ENCODE peak calls at places on chromosomes 7 and 10, in six cellular contexts. L is left ventricle myocardium inferior; E is CD8-positive, alpha-beta T cell; F is dorsolateral prefrontal cortex; Q is MM.1S; P is mammary epithelial cell. N is an unnamed sample.
A peak's percentile ranks its signal among the peaks of the same experiment; 100 is the strongest.

GRCh38 chr10:31923389-31923788 is 5.2 kb downstream of the ARHGAP12 start:
- DNase-seq in L (no peak), Q (no peak), F (no peak), P (no peak), E (no peak), N (no peak)

GRCh38 chr7:127819975-127820778 is 168.2 kb downstream of the SND1 start:
- DNase-seq in P (peak; percentile 11), Q (no peak), E (no peak), F (no peak), L (no peak), N (no peak)

GRCh38 chr10:125023862-125024495 is 82.1 kb downstream of the ZRANB1 start:
- DNase-seq in L (peak; percentile 80), F (no peak), Q (no peak), P (no peak), E (no peak), N (no peak)

GRCh38 chr7:5528071-5528814 is 104.6 kb upstream of the TNRC18 start:
- DNase-seq in Q (peak; percentile 9), P (peak; percentile 44), E (no peak), F (no peak), L (peak; percentile 46), N (peak; percentile 43)

GRCh38 chr7:101816499-101817030 is 861 bp upstream of the CUX1 start:
- DNase-seq in Q (peak; percentile 48), E (no peak), P (peak; percentile 29), F (peak; percentile 73), L (peak; percentile 51), N (no peak)

GRCh38 chr10:120931999-120932398 is 80.8 kb downstream of the WDR11 start:
- DNase-seq in L (no peak), E (no peak), P (no peak), F (no peak), Q (no peak), N (no peak)

GRCh38 chr7:151905766-151906165 is 28.9 kb upstream of the PRKAG2 start:
- DNase-seq in F (no peak), P (no peak), L (no peak), Q (no peak), E (no peak), N (no peak)

GRCh38 chr10:103622935-103623574 is 129.6 kb downstream of the NEURL1 start:
- DNase-seq in F (no peak), Q (no peak), P (no peak), L (no peak), E (no peak), N (no peak)

GRCh38 chr10:76868088-76868949 is 769.3 kb downstream of the KCNMA1 start:
- DNase-seq in L (no peak), F (no peak), E (no peak), P (no peak), Q (no peak), N (no peak)

GRCh38 chr10:43045246-43045621 is 31.6 kb upstream of the RET start:
- DNase-seq in P (no peak), E (no peak), L (peak; percentile 3), F (peak; percentile 12), Q (no peak), N (no peak)

GRCh38 chr10:100715445-100716385 is 29.7 kb upstream of the PAX2 start:
- DNase-seq in P (no peak), L (no peak), F (no peak), E (no peak), Q (no peak), N (no peak)

GRCh38 chr7:24727165-24728120 is 29.8 kb downstream of the GSDME start:
- DNase-seq in P (no peak), F (no peak), L (no peak), E (no peak), Q (peak; percentile 39), N (no peak)

GRCh38 chr7:115941703-115942268 is 88.8 kb downstream of the TFEC start:
- DNase-seq in E (no peak), P (peak; percentile 2), Q (no peak), F (no peak), L (no peak), N (no peak)

GRCh38 chr7:142587578-142588191 is 161.6 kb upstream of the PRSS1 start:
- DNase-seq in F (no peak), L (no peak), Q (peak; percentile 94), P (peak; percentile 68), E (no peak), N (no peak)

GRCh38 chr7:111728635-111728995 is 166.3 kb upstream of the IMMP2L start:
- DNase-seq in P (no peak), F (no peak), L (no peak), E (no peak), Q (no peak), N (no peak)

GRCh38 chr7:45469103-45469502 is 105.1 kb upstream of the ADCY1 start:
- DNase-seq in F (no peak), P (peak; percentile 39), L (no peak), Q (no peak), E (no peak), N (no peak)

GRCh38 chr10:1057106-1057657 is 997 bp downstream of the WDR37 start:
- DNase-seq in P (no peak), F (no peak), E (no peak), Q (no peak), L (peak; percentile 22), N (no peak)

GRCh38 chr7:65731562-65732035 is 141.3 kb upstream of the VKORC1L1 start:
- DNase-seq in F (no peak), E (no peak), Q (no peak), P (no peak), L (peak; percentile 18), N (peak; percentile 2)

GRCh38 chr7:108442039-108442568 is 14.1 kb downstream of the NRCAM start:
- DNase-seq in P (peak; percentile 71), F (no peak), L (no peak), E (no peak), Q (no peak), N (no peak)

GRCh38 chr7:7992502-7992901 is 23.9 kb downstream of the GLCCI1 start:
- DNase-seq in E (no peak), L (no peak), P (peak; percentile 4), Q (no peak), F (no peak), N (no peak)

GRCh38 chr10:117896517-117896916 is 150.2 kb downstream of the RAB11FIP2 start:
- DNase-seq in L (no peak), F (no peak), Q (no peak), E (no peak), P (no peak), N (no peak)

GRCh38 chr10:90125966-90126600 is 424.7 kb downstream of the KIF20B start:
- DNase-seq in L (no peak), F (no peak), E (no peak), P (peak; percentile 77), Q (no peak), N (no peak)

GRCh38 chr10:3848768-3849643 is 64.0 kb upstream of the KLF6 start:
- DNase-seq in Q (no peak), L (no peak), E (no peak), F (no peak), P (peak; percentile 69), N (no peak)

GRCh38 chr10:104231784-104232612 is at the start of gene CFAP43:
- DNase-seq in E (peak; percentile 98), L (peak; percentile 99), Q (peak; percentile 98), F (peak; percentile 99), P (peak; percentile 96), N (peak; percentile 100)

GRCh38 chr7:80876894-80877414 is 41.9 kb downstream of the SEMA3C start:
- DNase-seq in E (no peak), Q (no peak), P (peak; percentile 68), L (no peak), F (no peak), N (no peak)

GRCh38 chr10:130767116-130767730 is 544.3 kb downstream of the TCERG1L start:
- DNase-seq in L (no peak), E (no peak), F (no peak), P (no peak), Q (no peak), N (no peak)

GRCh38 chr7:32194537-32194936 is 124.3 kb upstream of the PDE1C start:
- DNase-seq in F (no peak), L (no peak), Q (no peak), E (no peak), P (no peak), N (no peak)

GRCh38 chr10:70476249-70477035 is 2.1 kb upstream of the PALD1 start:
- DNase-seq in L (no peak), P (no peak), E (no peak), Q (no peak), F (no peak), N (no peak)

DNA sequence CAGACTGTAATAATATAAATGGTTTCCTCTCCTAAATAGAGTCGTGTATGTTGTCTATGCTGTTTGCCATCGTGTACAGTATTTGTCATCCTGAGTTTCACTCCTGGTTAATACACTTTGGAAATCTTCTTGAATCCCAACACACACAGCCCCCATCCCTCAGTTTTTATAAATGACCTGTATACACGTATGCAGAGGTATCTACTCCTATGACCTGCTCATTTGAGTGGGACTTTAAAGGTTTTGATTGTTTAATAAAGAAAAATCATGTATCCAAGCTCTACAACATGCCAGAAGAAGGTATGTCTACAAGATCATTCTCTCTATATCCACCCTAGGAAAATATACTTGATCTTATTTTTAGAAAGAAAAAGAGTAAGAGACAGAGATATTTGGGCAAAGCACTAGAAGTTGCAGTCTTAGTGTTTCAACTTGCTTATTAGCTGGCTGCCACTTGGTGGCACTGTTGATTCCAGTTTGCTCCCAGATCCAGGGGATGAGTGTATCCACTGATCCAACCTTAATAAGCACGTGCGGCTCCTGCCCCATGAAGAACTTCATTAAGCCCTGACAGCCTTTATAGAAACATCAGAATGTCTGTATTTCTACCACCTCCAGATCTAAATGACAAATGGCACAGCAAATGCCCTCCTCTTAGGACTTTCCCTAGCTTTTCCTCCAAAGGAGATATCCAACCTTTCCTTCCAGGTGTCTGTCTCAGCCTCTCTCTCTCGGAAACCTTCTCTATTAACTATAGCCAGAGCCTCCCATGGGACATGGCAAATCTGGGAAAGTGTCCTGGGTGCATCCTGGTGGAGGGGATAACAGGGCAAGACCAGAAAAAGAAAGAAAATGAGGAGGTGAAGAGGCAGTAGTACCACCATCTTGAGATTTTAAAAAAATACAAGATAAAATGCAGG is 181.6 kb upstream of the NEBL start:
- DNase-seq in E (no peak), F (peak; percentile 55), Q (peak; percentile 55), P (peak; percentile 52), L (peak; percentile 38), N (no peak)
- TF ChIP-seq CTCF in E (no peak), F (peak; percentile 73), Q (peak; percentile 74), P (peak; percentile 82), L (peak; percentile 85), N (peak; percentile 16)

DNA sequence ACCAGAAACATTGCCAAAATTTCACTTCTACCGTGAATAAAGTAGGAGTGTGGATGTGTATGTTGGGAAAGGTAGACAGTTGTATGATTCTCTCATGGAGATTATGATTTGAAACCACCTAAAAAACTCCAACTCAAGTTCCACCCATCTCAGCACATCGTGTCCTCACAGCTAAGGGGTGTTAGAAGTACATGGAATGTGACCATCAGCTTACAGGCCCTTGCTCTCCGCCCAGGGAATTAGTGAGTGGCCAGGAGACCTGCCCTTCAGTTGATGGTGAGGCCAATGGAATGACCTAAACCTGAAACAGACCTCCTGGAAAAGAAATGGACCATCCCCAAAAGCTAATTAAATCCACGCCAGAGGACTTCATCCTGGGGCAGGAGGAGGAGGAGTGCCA is 2.1 kb upstream of the WNT2 start:
- DNase-seq in P (no peak), E (no peak), F (no peak), Q (no peak), L (no peak), N (no peak)
- H3K27me3 ChIP-seq in P (peaks cover 46% of the 10 kb centered on the region), E (no peaks in the 10 kb centered on the region), F (peaks cover 10% of the 10 kb centered on the region), Q (no peaks in the 10 kb centered on the region), L (peaks cover 69% of the 10 kb centered on the region), N (peaks cover 61% of the 10 kb centered on the region)

GRCh38 chr7:117771756-117772155 is 101.5 kb downstream of the CTTNBP2 start:
- DNase-seq in Q (no peak), F (no peak), L (no peak), E (no peak), P (no peak), N (no peak)
- H3K27ac ChIP-seq in Q (no peak overlapping the region), F (no peak overlapping the region), L (no peak overlapping the region), E (no peak overlapping the region), P (no peak overlapping the region), N (no peak overlapping the region)

GRCh38 chr7:70434376-70434775 is 697.6 kb upstream of the GALNT17 start:
- DNase-seq in E (no peak), F (no peak), L (no peak), Q (no peak), P (no peak), N (no peak)
- TF ChIP-seq CTCF in E (no peak), F (no peak), L (no peak), Q (no peak), P (peak; percentile 59), N (no peak)

N was measured in CD4-positive, alpha-beta T cell.